ENCODE peak calls at places on chromosomes 4 and X, in six cellular contexts. One of them, this sample, is unnamed.

GRCh38 chr4:142356118-142356759 is 489.9 kb downstream of the INPP4B start:
- DNase-seq in Peyer's patch: no peak
- DNase-seq in mesenchymal stem cell: no peak
- DNase-seq in heart right ventricle: no peak
- DNase-seq in cardiac muscle cell: no peak
- DNase-seq in H9: no peak
- DNase-seq in this sample: no peak

GRCh38 chrX:19566359-19567141 is 51.2 kb upstream of the MAP3K15 start:
- DNase-seq in cardiac muscle cell: no peak
- DNase-seq in mesenchymal stem cell: peak; percentile 57
- DNase-seq in Peyer's patch: no peak
- DNase-seq in H9: no peak
- DNase-seq in heart right ventricle: no peak
- DNase-seq in this sample: no peak

GRCh38 chrX:116232833-116233232 is 62.3 kb downstream of the AGTR2 start:
- DNase-seq in heart right ventricle: no peak
- DNase-seq in H9: no peak
- DNase-seq in cardiac muscle cell: no peak
- DNase-seq in mesenchymal stem cell: peak; percentile 66
- DNase-seq in Peyer's patch: no peak
- DNase-seq in this sample: peak; percentile 54

GRCh38 chr4:75561789-75562188 is 5.9 kb downstream of the ODAPH start:
- DNase-seq in heart right ventricle: no peak
- DNase-seq in Peyer's patch: no peak
- DNase-seq in cardiac muscle cell: peak; percentile 13
- DNase-seq in mesenchymal stem cell: no peak
- DNase-seq in H9: peak; percentile 68
- DNase-seq in this sample: peak; percentile 76

GRCh38 chrX:101025126-101025525 is 26.8 kb downstream of the TRMT2B start:
- DNase-seq in cardiac muscle cell: no peak
- DNase-seq in Peyer's patch: no peak
- DNase-seq in H9: no peak
- DNase-seq in heart right ventricle: no peak
- DNase-seq in mesenchymal stem cell: no peak
- DNase-seq in this sample: no peak

GRCh38 chrX:23959781-23960180 is 52.0 kb downstream of the CXorf58 start:
- DNase-seq in heart right ventricle: no peak
- DNase-seq in cardiac muscle cell: no peak
- DNase-seq in Peyer's patch: no peak
- DNase-seq in H9: no peak
- DNase-seq in mesenchymal stem cell: no peak
- DNase-seq in this sample: no peak

GRCh38 chrX:122094611-122095010 is 1047.2 kb downstream of the GLUD2 start:
- DNase-seq in H9: no peak
- DNase-seq in cardiac muscle cell: no peak
- DNase-seq in heart right ventricle: no peak
- DNase-seq in mesenchymal stem cell: no peak
- DNase-seq in Peyer's patch: no peak
- DNase-seq in this sample: peak; percentile 93

GRCh38 chrX:154698630-154699248 is 45.4 kb upstream of the CTAG2 start:
- DNase-seq in H9: peak; percentile 56
- DNase-seq in mesenchymal stem cell: no peak
- DNase-seq in cardiac muscle cell: no peak
- DNase-seq in Peyer's patch: no peak
- DNase-seq in heart right ventricle: no peak
- DNase-seq in this sample: no peak

GRCh38 chrX:103212749-103213457 is 2.0 kb upstream of the BEX4 start:
- DNase-seq in H9: no peak
- DNase-seq in heart right ventricle: no peak
- DNase-seq in cardiac muscle cell: no peak
- DNase-seq in mesenchymal stem cell: no peak
- DNase-seq in Peyer's patch: no peak
- DNase-seq in this sample: no peak

GRCh38 chr4:3276961-3277360 is 15.9 kb upstream of the RGS12 start:
- DNase-seq in cardiac muscle cell: no peak
- DNase-seq in Peyer's patch: no peak
- DNase-seq in H9: peak; percentile 28
- DNase-seq in heart right ventricle: no peak
- DNase-seq in mesenchymal stem cell: no peak
- DNase-seq in this sample: no peak

GRCh38 chr4:78937837-78938236 is 1.4 kb downstream of the PAQR3 start:
- DNase-seq in Peyer's patch: no peak
- DNase-seq in mesenchymal stem cell: peak; percentile 39
- DNase-seq in heart right ventricle: no peak
- DNase-seq in H9: no peak
- DNase-seq in cardiac muscle cell: no peak
- DNase-seq in this sample: no peak

GRCh38 chrX:124433186-124433585 is 86.8 kb downstream of the SH2D1A start:
- DNase-seq in heart right ventricle: no peak
- DNase-seq in Peyer's patch: no peak
- DNase-seq in mesenchymal stem cell: no peak
- DNase-seq in cardiac muscle cell: no peak
- DNase-seq in H9: no peak
- DNase-seq in this sample: no peak

GRCh38 chrX:111568356-111568755 is 56.9 kb downstream of the SERTM2 start:
- DNase-seq in H9: peak; percentile 72
- DNase-seq in Peyer's patch: no peak
- DNase-seq in cardiac muscle cell: peak; percentile 50
- DNase-seq in mesenchymal stem cell: peak; percentile 32
- DNase-seq in heart right ventricle: no peak
- DNase-seq in this sample: no peak

GRCh38 chr4:2852481-2852881 is 8.8 kb downstream of the ADD1 start:
- DNase-seq in heart right ventricle: peak; percentile 70
- DNase-seq in mesenchymal stem cell: no peak
- DNase-seq in cardiac muscle cell: no peak
- DNase-seq in Peyer's patch: peak; percentile 79
- DNase-seq in H9: no peak
- DNase-seq in this sample: no peak

GRCh38 chr4:113243312-113243711 is 193.9 kb downstream of the ANK2 start:
- DNase-seq in mesenchymal stem cell: no peak
- DNase-seq in H9: no peak
- DNase-seq in Peyer's patch: no peak
- DNase-seq in cardiac muscle cell: no peak
- DNase-seq in heart right ventricle: no peak
- DNase-seq in this sample: no peak

GRCh38 chrX:47690175-47690574 is 31.2 kb upstream of the UXT start:
- DNase-seq in mesenchymal stem cell: no peak
- DNase-seq in heart right ventricle: no peak
- DNase-seq in H9: no peak
- DNase-seq in cardiac muscle cell: no peak
- DNase-seq in Peyer's patch: no peak
- DNase-seq in this sample: no peak

GRCh38 chr4:24754586-24754985 is 40.8 kb upstream of the SOD3 start:
- DNase-seq in H9: no peak
- DNase-seq in Peyer's patch: no peak
- DNase-seq in cardiac muscle cell: no peak
- DNase-seq in heart right ventricle: no peak
- DNase-seq in mesenchymal stem cell: no peak
- DNase-seq in this sample: peak; percentile 71

GRCh38 chr4:88737304-88738015 is 39.8 kb upstream of the NAP1L5 start:
- DNase-seq in cardiac muscle cell: no peak
- DNase-seq in mesenchymal stem cell: peak; percentile 17
- DNase-seq in H9: no peak
- DNase-seq in Peyer's patch: peak; percentile 25
- DNase-seq in heart right ventricle: no peak
- DNase-seq in this sample: no peak

GRCh38 chrX:119828446-119828845 is 24.3 kb downstream of the UPF3B start:
- DNase-seq in cardiac muscle cell: no peak
- DNase-seq in mesenchymal stem cell: no peak
- DNase-seq in H9: no peak
- DNase-seq in Peyer's patch: no peak
- DNase-seq in heart right ventricle: no peak
- DNase-seq in this sample: no peak

GRCh38 chr4:24774452-24774851 is 20.9 kb upstream of the SOD3 start:
- DNase-seq in heart right ventricle: no peak
- DNase-seq in H9: no peak
- DNase-seq in Peyer's patch: no peak
- DNase-seq in cardiac muscle cell: no peak
- DNase-seq in mesenchymal stem cell: no peak
- DNase-seq in this sample: peak; percentile 62

GRCh38 chr4:179307297-179308136 is 1865.3 kb upstream of the AGA start:
- DNase-seq in Peyer's patch: no peak
- DNase-seq in mesenchymal stem cell: peak; percentile 50
- DNase-seq in heart right ventricle: no peak
- DNase-seq in cardiac muscle cell: peak; percentile 56
- DNase-seq in H9: peak; percentile 65
- DNase-seq in this sample: peak; percentile 31

GRCh38 chr4:146292508-146292907 is 78.2 kb downstream of the REELD1 start:
- DNase-seq in heart right ventricle: no peak
- DNase-seq in cardiac muscle cell: no peak
- DNase-seq in H9: no peak
- DNase-seq in Peyer's patch: no peak
- DNase-seq in mesenchymal stem cell: no peak
- DNase-seq in this sample: no peak

GRCh38 chr4:88619973-88620372 is 27.7 kb downstream of the HERC3 start:
- DNase-seq in Peyer's patch: no peak
- DNase-seq in H9: no peak
- DNase-seq in heart right ventricle: no peak
- DNase-seq in cardiac muscle cell: no peak
- DNase-seq in mesenchymal stem cell: peak; percentile 9
- DNase-seq in this sample: no peak

GRCh38 chr4:138494931-138495330 is 252.8 kb upstream of the SLC7A11 start:
- DNase-seq in mesenchymal stem cell: peak; percentile 38
- DNase-seq in cardiac muscle cell: peak; percentile 16
- DNase-seq in Peyer's patch: no peak
- DNase-seq in heart right ventricle: no peak
- DNase-seq in H9: peak; percentile 61
- DNase-seq in this sample: peak; percentile 42

GRCh38 chr4:101066586-101066985 is 280.7 kb downstream of the PPP3CA start:
- DNase-seq in H9: no peak
- DNase-seq in Peyer's patch: no peak
- DNase-seq in heart right ventricle: no peak
- DNase-seq in cardiac muscle cell: no peak
- DNase-seq in mesenchymal stem cell: no peak
- DNase-seq in this sample: no peak

GRCh38 chr4:15855804-15856475 is 77.8 kb downstream of the CD38 start:
- DNase-seq in Peyer's patch: no peak
- DNase-seq in cardiac muscle cell: no peak
- DNase-seq in heart right ventricle: peak; percentile 64
- DNase-seq in H9: no peak
- DNase-seq in mesenchymal stem cell: no peak
- DNase-seq in this sample: no peak

GRCh38 chrX:40945366-40945713 is 139.9 kb upstream of the USP9X start:
- DNase-seq in heart right ventricle: no peak
- DNase-seq in cardiac muscle cell: no peak
- DNase-seq in H9: no peak
- DNase-seq in mesenchymal stem cell: peak; percentile 75
- DNase-seq in Peyer's patch: no peak
- DNase-seq in this sample: peak; percentile 54

DNA sequence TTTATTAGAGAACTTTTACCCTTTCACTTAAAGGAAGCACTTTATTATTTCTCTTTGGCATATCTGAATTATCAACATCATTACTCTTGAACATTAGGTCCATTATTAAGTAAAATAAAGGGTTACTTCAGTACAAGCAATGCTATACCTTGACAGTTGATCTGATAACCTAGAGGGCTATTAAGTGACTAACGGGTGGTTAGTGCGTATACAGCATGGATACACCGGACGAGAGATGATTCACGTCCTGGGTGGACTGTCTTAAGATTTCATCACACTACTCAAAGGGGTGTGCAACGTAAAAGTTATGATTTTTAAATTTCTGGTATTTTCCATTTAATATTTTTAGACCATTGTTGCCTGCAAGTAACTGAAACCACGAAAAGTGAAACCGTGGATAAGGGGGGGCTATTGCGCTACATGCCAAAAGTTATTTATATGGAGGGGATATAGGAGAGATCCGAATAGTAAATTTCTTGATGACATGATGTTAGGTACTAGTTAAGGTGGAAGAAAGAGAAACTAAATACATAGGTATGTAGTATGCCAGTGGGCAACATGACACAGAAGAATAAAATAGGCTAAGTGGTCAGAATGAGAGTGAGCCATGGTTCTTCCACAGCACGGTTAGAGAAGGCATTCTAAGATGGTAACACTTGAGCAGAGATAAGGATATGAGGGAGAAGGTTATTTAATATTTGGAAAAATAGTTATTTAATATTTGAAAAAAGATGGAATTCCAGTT is 230.8 kb upstream of the ANKRD50 start:
- DNase-seq in heart right ventricle: no peak
- DNase-seq in cardiac muscle cell: no peak
- DNase-seq in mesenchymal stem cell: no peak
- DNase-seq in H9: no peak
- DNase-seq in Peyer's patch: no peak
- DNase-seq in this sample: peak; percentile 96
- H3K27ac ChIP-seq in heart right ventricle: no peak overlapping the region
- H3K27ac ChIP-seq in cardiac muscle cell: no peak overlapping the region
- H3K27ac ChIP-seq in mesenchymal stem cell: no peak overlapping the region
- H3K27ac ChIP-seq in H9: no peak overlapping the region
- H3K27ac ChIP-seq in Peyer's patch: no peak overlapping the region
- H3K27ac ChIP-seq in this sample: peak overlapping the region; percentile 86

GRCh38 chrX:113492895-113493294 is 652.3 kb upstream of the AMOT start:
- DNase-seq in H9: no peak
- DNase-seq in heart right ventricle: no peak
- DNase-seq in Peyer's patch: no peak
- DNase-seq in cardiac muscle cell: no peak
- DNase-seq in mesenchymal stem cell: no peak
- DNase-seq in this sample: no peak
- H3K27ac ChIP-seq in H9: no peak overlapping the region
- H3K27ac ChIP-seq in heart right ventricle: no peak overlapping the region
- H3K27ac ChIP-seq in Peyer's patch: no peak overlapping the region
- H3K27ac ChIP-seq in cardiac muscle cell: no peak overlapping the region
- H3K27ac ChIP-seq in mesenchymal stem cell: no peak overlapping the region
- H3K27ac ChIP-seq in this sample: no peak overlapping the region

GRCh38 chrX:14027031-14027430 is 2.7 kb downstream of the GEMIN8 start:
- DNase-seq in heart right ventricle: peak; percentile 20
- DNase-seq in Peyer's patch: no peak
- DNase-seq in mesenchymal stem cell: no peak
- DNase-seq in H9: no peak
- DNase-seq in cardiac muscle cell: no peak
- DNase-seq in this sample: peak; percentile 28
- H3K27ac ChIP-seq in heart right ventricle: no peak overlapping the region
- H3K27ac ChIP-seq in Peyer's patch: no peak overlapping the region
- H3K27ac ChIP-seq in mesenchymal stem cell: no peak overlapping the region
- H3K27ac ChIP-seq in H9: no peak overlapping the region
- H3K27ac ChIP-seq in cardiac muscle cell: no peak overlapping the region
- H3K27ac ChIP-seq in this sample: peak overlapping the region; percentile 87

GRCh38 chr4:48635310-48635709 is 144.8 kb downstream of the FRYL start:
- DNase-seq in heart right ventricle: no peak
- DNase-seq in Peyer's patch: no peak
- DNase-seq in cardiac muscle cell: no peak
- DNase-seq in H9: no peak
- DNase-seq in mesenchymal stem cell: peak; percentile 44
- DNase-seq in this sample: peak; percentile 36

GRCh38 chr4:48639816-48640215 is 140.3 kb downstream of the FRYL start:
- DNase-seq in mesenchymal stem cell: no peak
- DNase-seq in cardiac muscle cell: no peak
- DNase-seq in H9: no peak
- DNase-seq in Peyer's patch: no peak
- DNase-seq in heart right ventricle: no peak
- DNase-seq in this sample: no peak

GRCh38 chr4:48633657-48634056 is 143.6 kb downstream of the ZAR1 start:
- DNase-seq in cardiac muscle cell: no peak
- DNase-seq in H9: no peak
- DNase-seq in mesenchymal stem cell: no peak
- DNase-seq in Peyer's patch: no peak
- DNase-seq in heart right ventricle: no peak
- DNase-seq in this sample: no peak

GRCh38 chr4:48635980-48636379 is 144.1 kb downstream of the FRYL start:
- DNase-seq in mesenchymal stem cell: no peak
- DNase-seq in Peyer's patch: no peak
- DNase-seq in cardiac muscle cell: no peak
- DNase-seq in H9: no peak
- DNase-seq in heart right ventricle: no peak
- DNase-seq in this sample: no peak

GRCh38 chr4:48634688-48635308 is 144.7 kb downstream of the ZAR1 start:
- DNase-seq in cardiac muscle cell: no peak
- DNase-seq in H9: no peak
- DNase-seq in mesenchymal stem cell: no peak
- DNase-seq in Peyer's patch: no peak
- DNase-seq in heart right ventricle: no peak
- DNase-seq in this sample: no peak
- H3K27ac ChIP-seq in cardiac muscle cell: no peak overlapping the region
- H3K27ac ChIP-seq in H9: no peak overlapping the region
- H3K27ac ChIP-seq in mesenchymal stem cell: no peak overlapping the region
- H3K27ac ChIP-seq in Peyer's patch: no peak overlapping the region
- H3K27ac ChIP-seq in heart right ventricle: peak overlapping the region; percentile 39
- H3K27ac ChIP-seq in this sample: no peak overlapping the region